ENCODE peak calls at places on chromosomes 12 and 14, in four cellular contexts. U is A549, G is HepG2, O is H1. X is an unnamed sample.

GRCh38 chr12:25771062-25771461 is 187.4 kb upstream of the RASSF8 start:
- DNase-seq in G (no peak), U (no peak), O (no peak), X (no peak)

GRCh38 chr12:2958432-2959193 is 584 bp upstream of the TEAD4 start:
- DNase-seq in U (peak; percentile 89), G (peak; percentile 69), O (no peak), X (peak; percentile 92)

GRCh38 chr12:11970155-11970520 is 100.6 kb upstream of the BCL2L14 start:
- DNase-seq in O (no peak), G (no peak), U (no peak), X (no peak)

GRCh38 chr14:75310295-75311059 is 31.8 kb downstream of the FOS start:
- DNase-seq in G (no peak), O (peak; percentile 67), U (peak; percentile 80), X (no peak)

GRCh38 chr12:109723311-109723791 is 9.7 kb downstream of the FAM222A start:
- DNase-seq in O (no peak), U (no peak), G (no peak), X (no peak)

GRCh38 chr12:108629824-108630476 is 3.7 kb downstream of the SELPLG start:
- DNase-seq in U (peak; percentile 58), O (no peak), G (peak; percentile 21), X (peak; percentile 83)

GRCh38 chr14:99024926-99025325 is 247.1 kb downstream of the BCL11B start:
- DNase-seq in U (no peak), G (no peak), O (no peak), X (no peak)

GRCh38 chr12:109963743-109964429 is 32.3 kb downstream of the GIT2 start:
- DNase-seq in U (no peak), O (no peak), G (no peak), X (no peak)

GRCh38 chr14:106222736-106223135 is 696.4 kb downstream of the TMEM121 start:
- DNase-seq in U (no peak), G (no peak), O (no peak), X (no peak)

GRCh38 chr12:32151081-32151480 is 44.4 kb downstream of the BICD1 start:
- DNase-seq in G (no peak), U (no peak), O (no peak), X (no peak)

GRCh38 chr14:44461811-44462210 is 45.3 kb downstream of the FSCB start:
- DNase-seq in U (no peak), O (no peak), G (no peak), X (no peak)

GRCh38 chr12:105264771-105265170 is 28.8 kb upstream of the APPL2 start:
- DNase-seq in O (no peak), G (no peak), U (no peak), X (no peak)

GRCh38 chr12:84874125-84874824 is 38.3 kb downstream of the SLC6A15 start:
- DNase-seq in G (peak; percentile 38), U (peak; percentile 62), O (no peak), X (peak; percentile 5)

GRCh38 chr12:96164951-96165858 is 29.0 kb upstream of the ELK3 start:
- DNase-seq in U (no peak), O (no peak), G (no peak), X (no peak)

GRCh38 chr12:92234533-92234932 is 88.9 kb upstream of the BTG1 start:
- DNase-seq in U (no peak), G (no peak), O (no peak), X (no peak)

GRCh38 chr12:103880299-103881142 is 39.5 kb upstream of the NT5DC3 start:
- DNase-seq in U (peak; percentile 16), O (no peak), G (no peak), X (no peak)

GRCh38 chr14:49578141-49578540 is 8.0 kb downstream of the RPS29 start:
- DNase-seq in G (no peak), U (no peak), O (no peak), X (no peak)

GRCh38 chr12:113186033-113186365 is 478 bp downstream of the RITA1 start:
- DNase-seq in U (peak; percentile 55), G (peak; percentile 31), O (no peak), X (peak; percentile 65)

GRCh38 chr12:71748081-71748850 is 6.4 kb upstream of the RAB21 start:
- DNase-seq in O (no peak), U (no peak), G (no peak), X (no peak)

GRCh38 chr14:38735006-38735405 is 368.0 kb downstream of the SEC23A start:
- DNase-seq in G (no peak), O (no peak), U (no peak), X (no peak)

GRCh38 chr14:90453401-90453951 is 56.6 kb downstream of the CALM1 start:
- DNase-seq in G (no peak), O (no peak), U (no peak), X (peak; percentile 31)

GRCh38 chr12:47021298-47021697 is 58.1 kb upstream of the PCED1B start:
- DNase-seq in U (peak; percentile 88), G (peak; percentile 46), O (no peak), X (peak; percentile 37)

GRCh38 chr14:33972522-33973162 is 21.8 kb upstream of the EGLN3 start:
- DNase-seq in U (no peak), G (no peak), O (no peak), X (no peak)

GRCh38 chr12:100185361-100185894 is 15.2 kb upstream of the ACTR6 start:
- DNase-seq in U (no peak), O (no peak), G (no peak), X (no peak)

GRCh38 chr12:98532687-98533304 is 17.4 kb downstream of the TMPO start:
- DNase-seq in O (no peak), G (peak; percentile 59), U (peak; percentile 79), X (peak; percentile 74)

GRCh38 chr12:70121562-70121961 is 121.7 kb upstream of the CNOT2 start:
- DNase-seq in O (no peak), G (no peak), U (no peak), X (no peak)

GRCh38 chr12:42332301-42332894 is 6.4 kb downstream of the PPHLN1 start:
- DNase-seq in G (peak; percentile 34), U (peak; percentile 66), O (no peak), X (peak; percentile 42)

GRCh38 chr14:71380271-71380670 is 473.0 kb downstream of the PCNX1 start:
- DNase-seq in G (no peak), O (no peak), U (no peak), X (no peak)

GRCh38 chr12:107612508-107612907 is 73.1 kb upstream of the PWP1 start:
- DNase-seq in O (no peak), G (no peak), U (no peak), X (no peak)

GRCh38 chr14:70924521-70924920 is 17.3 kb downstream of the PCNX1 start:
- DNase-seq in O (no peak), G (no peak), U (no peak), X (no peak)

GRCh38 chr12:46383654-46384450 is 11.3 kb upstream of the SLC38A2 start:
- DNase-seq in U (peak; percentile 93), G (peak; percentile 67), O (no peak), X (peak; percentile 83)

GRCh38 chr14:75589896-75590295 is 11.5 kb downstream of the FLVCR2 start:
- DNase-seq in O (no peak), U (no peak), G (no peak), X (no peak)

GRCh38 chr12:120181991-120182631 is 12.4 kb downstream of the GCN1 start:
- DNase-seq in G (peak; percentile 63), O (no peak), U (no peak), X (no peak)

GRCh38 chr14:23171251-23171975 is 12.0 kb downstream of the SLC7A8 start:
- DNase-seq in U (no peak), G (no peak), O (no peak), X (no peak)

GRCh38 chr14:26707234-26707633 is 109.4 kb upstream of the NOVA1 start:
- DNase-seq in O (no peak), U (no peak), G (no peak), X (no peak)

GRCh38 chr12:46303039-46303666 is 34.3 kb upstream of the SLC38A1 start:
- DNase-seq in U (peak; percentile 39), G (peak; percentile 27), O (no peak), X (peak; percentile 57)

GRCh38 chr14:99772371-99773283 is 20.6 kb upstream of the EML1 start:
- DNase-seq in U (no peak), O (no peak), G (no peak), X (no peak)

GRCh38 chr14:93042968-93043940 is 72.5 kb downstream of the ITPK1 start:
- DNase-seq in U (peak; percentile 95), G (peak; percentile 90), O (no peak), X (no peak)

GRCh38 chr12:28253175-28253641 is 63.0 kb downstream of the CCDC91 start:
- DNase-seq in G (no peak), U (no peak), O (no peak), X (no peak)
- TF ChIP-seq RNF2 in G (no peak), U (no peak), O (no peak), X (no peak)

DNA sequence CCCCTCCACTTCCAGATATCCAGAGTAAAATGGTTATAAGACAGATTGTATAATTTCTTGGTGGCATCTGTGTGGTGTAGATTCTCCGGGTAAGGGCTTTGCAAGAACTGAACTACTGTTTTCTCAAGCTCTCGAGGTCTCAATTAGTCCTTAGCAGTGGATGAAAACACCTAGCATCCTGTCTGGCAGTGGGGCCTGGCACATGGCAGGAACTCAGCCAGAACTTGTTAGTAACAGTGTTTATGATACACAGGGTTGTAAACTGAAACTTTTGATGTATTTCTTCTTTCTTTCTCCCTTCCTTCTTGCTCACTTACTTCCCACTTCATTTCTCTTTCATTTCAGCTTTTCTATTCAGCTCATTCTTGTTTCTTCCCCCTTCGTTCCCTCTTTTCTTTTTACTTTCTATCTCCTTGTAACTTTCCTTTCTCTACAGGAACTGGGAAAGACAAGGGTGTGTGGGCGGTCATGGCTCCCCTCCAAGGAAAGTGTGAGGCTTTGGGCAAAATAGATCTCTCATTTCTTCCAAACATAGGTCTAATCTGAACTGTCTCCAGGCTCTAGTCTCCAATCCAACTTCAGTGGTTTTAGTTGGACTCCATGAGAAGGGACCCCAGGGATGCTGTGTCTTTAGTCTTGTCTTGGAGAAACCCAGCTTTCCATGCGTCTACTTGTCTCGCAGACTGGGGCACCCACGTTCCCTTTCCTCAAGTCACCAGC is 159.7 kb downstream of the PAH start:
- DNase-seq in U (no peak), O (no peak), G (no peak), X (no peak)
- TF ChIP-seq RNF2 in U (no peak), O (no peak), G (no peak), X (no peak)

GRCh38 chr14:53032161-53032803 is 81.4 kb upstream of the FERMT2 start:
- DNase-seq in O (no peak), U (peak; percentile 10), G (peak; percentile 69), X (no peak)
- TF ChIP-seq RNF2 in O (no peak), U (no peak), G (no peak), X (no peak)

GRCh38 chr14:87934185-87934584 is 58.8 kb downstream of the GALC start:
- DNase-seq in U (peak; percentile 30), O (no peak), G (no peak), X (no peak)

GRCh38 chr14:87935081-87935828 is 57.7 kb downstream of the GALC start:
- DNase-seq in U (no peak), G (no peak), O (no peak), X (no peak)

GRCh38 chr14:87940382-87940781 is 52.6 kb downstream of the GALC start:
- DNase-seq in U (no peak), O (no peak), G (no peak), X (no peak)

GRCh38 chr14:87940894-87941293 is 52.1 kb downstream of the GALC start:
- DNase-seq in O (no peak), G (no peak), U (no peak), X (no peak)

DNA sequence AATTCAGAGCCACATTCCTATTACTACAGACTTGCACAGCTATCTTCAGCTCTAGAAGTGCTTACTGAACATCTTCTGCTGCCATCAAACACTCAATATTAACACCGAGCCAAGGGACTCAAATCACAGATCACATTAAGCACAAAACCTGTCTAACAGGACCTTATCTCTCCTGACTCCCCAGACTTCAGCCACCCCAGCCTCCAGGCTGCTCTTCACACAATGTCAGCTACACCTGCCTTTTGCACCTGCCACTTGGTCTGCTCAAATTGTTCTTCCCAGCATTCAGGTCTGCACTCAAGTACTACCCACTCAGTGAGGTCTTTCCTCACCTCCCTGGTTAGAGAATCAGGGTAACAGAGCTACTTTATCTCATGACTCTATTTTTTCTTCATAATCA is 57.1 kb downstream of the GALC start:
- DNase-seq in O (no peak), U (no peak), G (no peak), X (no peak)
- TF ChIP-seq RNF2 in O (no peak), U (no peak), G (no peak), X (no peak)